ENCODE peak calls at places on chromosomes 13 and 19, in four cellular contexts. L, E, X and W are unnamed samples.

GRCh38 chr19:40590464-40591265 is 10.5 kb upstream of the LTBP4 start:
- DNase-seq in L (no peak), E (no peak), X (no peak), W (no peak)

GRCh38 chr19:29013988-29014387 is 199.0 kb downstream of the UQCRFS1 start:
- DNase-seq in L (no peak), E (no peak), X (no peak), W (no peak)

GRCh38 chr13:40438022-40438692 is 228.3 kb downstream of the FOXO1 start:
- DNase-seq in L (no peak), E (no peak), X (no peak), W (no peak)

GRCh38 chr13:27920677-27921420 is 1.0 kb downstream of the PDX1 start:
- DNase-seq in L (no peak), E (no peak), X (no peak), W (peak; percentile 39)

GRCh38 chr13:46675016-46675415 is 121.9 kb downstream of the ESD start:
- DNase-seq in L (no peak), E (peak; percentile 26), X (no peak), W (no peak)

GRCh38 chr19:460877-461609 is at the start of gene SHC2:
- DNase-seq in L (no peak), E (peak; percentile 71), X (no peak), W (peak; percentile 91)

GRCh38 chr13:34627905-34628682 is 314.0 kb upstream of the NBEA start:
- DNase-seq in L (no peak), E (no peak), X (no peak), W (no peak)

GRCh38 chr19:572891-573825 is 762 bp downstream of the BSG start:
- DNase-seq in L (no peak), E (no peak), X (peak; percentile 62), W (peak; percentile 69)

GRCh38 chr13:98206946-98207345 is 29.9 kb upstream of the RNF113B start:
- DNase-seq in L (no peak), E (no peak), X (no peak), W (no peak)

DNA sequence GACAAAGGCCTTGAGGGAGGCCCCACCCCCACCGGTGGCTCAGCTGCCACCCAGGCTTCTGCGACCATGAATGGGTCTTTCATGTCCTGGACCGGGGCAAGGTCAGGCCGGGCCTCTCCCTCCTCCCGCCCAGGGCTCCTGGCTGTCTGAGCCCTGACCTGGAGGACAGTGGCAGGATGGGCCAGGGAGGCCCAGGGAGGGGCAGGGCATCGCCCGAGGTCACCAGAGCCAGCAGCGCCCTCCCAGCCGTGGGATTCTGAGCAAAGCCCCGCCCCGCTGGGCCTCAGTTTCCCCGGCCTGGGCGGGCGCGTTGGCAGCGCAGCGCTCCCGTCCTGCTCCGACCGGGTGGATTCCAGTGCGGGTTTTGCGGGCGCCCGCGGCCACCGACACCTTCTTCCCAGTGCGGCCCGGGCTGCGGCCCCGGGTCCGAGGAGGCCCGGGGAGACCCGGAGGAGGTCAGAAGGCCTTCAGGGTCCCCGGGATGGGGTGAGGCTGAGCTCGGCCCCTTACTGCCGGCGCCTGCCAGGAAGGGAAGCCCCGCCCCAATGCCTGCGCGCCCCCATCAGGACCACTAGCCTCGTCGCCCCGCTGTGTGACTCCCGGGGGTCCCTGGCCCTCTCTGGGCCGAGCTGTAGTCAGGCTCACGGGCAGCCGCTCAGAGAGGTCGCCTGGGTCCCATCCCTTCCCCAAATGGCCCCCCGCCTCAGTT is 24.6 kb upstream of the SEMA6B start:
- DNase-seq in L (no peak), E (peak; percentile 77), X (peak; percentile 63), W (peak; percentile 87)
- TF ChIP-seq FOXM1 in L (no peak), E (peak; percentile 31), X (no peak), W (no peak)

DNA sequence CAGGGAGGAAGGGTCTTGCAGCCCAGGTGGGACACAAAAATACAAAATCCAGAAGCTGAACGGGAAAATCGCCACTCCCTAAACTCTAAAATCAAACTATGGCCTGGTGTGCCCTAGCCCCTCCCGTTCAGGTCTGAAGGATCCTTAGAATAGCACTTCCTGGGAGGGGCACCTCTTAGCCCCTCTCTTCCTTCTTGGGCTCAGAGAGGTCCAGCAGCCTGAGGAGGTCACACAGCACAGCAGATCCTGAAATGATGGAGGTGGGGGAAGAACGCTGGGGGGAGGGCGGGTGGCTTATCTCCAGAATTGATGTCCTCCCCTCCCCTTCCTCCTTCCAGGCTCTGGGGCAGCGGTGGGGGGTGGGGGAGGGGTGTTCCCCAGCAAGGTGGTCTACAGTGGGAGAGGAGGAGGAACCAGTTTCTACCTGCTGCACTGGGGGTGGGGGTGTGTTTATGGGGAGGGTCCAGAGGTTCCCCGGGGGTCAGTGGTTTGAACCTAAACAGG is 1.9 kb downstream of the DIRAS1 start:
- DNase-seq in L (no peak), E (no peak), X (no peak), W (peak; percentile 32)
- TF ChIP-seq FOXM1 in L (no peak), E (no peak), X (no peak), W (no peak)

DNA sequence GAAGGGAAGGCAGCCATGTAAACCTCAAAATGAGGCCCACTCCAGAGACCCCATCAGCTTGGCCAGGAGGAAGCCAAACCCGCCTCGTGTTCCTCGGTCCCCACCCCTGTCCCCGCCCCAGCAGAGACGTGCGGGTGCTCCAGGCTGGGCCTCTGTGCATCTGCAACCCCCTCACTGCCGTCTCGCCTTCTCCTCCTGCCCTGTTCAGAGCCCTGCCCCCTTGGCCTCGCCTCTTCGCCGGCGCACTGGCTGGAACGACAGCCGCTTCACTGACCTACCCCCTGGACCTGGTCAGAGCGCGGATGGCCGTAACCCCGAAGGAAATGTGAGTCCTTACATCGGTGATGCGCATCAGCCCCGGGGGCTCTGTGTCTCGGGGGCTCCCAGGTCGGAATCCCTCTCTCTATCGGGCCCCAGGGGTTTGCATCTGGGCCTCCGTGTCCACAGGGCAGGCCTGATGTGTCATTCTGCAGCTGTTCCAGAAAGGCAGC is 32.2 kb downstream of the TMEM161A start:
- DNase-seq in L (no peak), E (peak; percentile 39), X (no peak), W (no peak)
- TF ChIP-seq FOXM1 in L (no peak), E (no peak), X (no peak), W (no peak)

GRCh38 chr13:101465877-101466276 is 13.4 kb downstream of the ITGBL1 start:
- DNase-seq in L (no peak), E (no peak), X (no peak), W (no peak)
- TF ChIP-seq FOXM1 in L (no peak), E (no peak), X (no peak), W (peak; percentile 65)

GRCh38 chr19:18007939-18008673 is at the start of gene ARRDC2:
- DNase-seq in L (no peak), E (peak; percentile 94), X (peak; percentile 83), W (peak; percentile 100)
- TF ChIP-seq FOXM1 in L (no peak), E (no peak), X (no peak), W (no peak)

GRCh38 chr13:29537736-29538624 is 57.5 kb downstream of the SLC7A1 start:
- DNase-seq in L (no peak), E (no peak), X (no peak), W (no peak)
- TF ChIP-seq FOXM1 in L (no peak), E (no peak), X (no peak), W (no peak)

GRCh38 chr19:48329167-48329891 is 4.0 kb downstream of the EMP3 start:
- DNase-seq in L (peak; percentile 42), E (no peak), X (peak; percentile 69), W (no peak)

GRCh38 chr19:48332351-48332661 is 7.0 kb downstream of the EMP3 start:
- DNase-seq in L (no peak), E (no peak), X (no peak), W (no peak)

GRCh38 chr19:48333467-48334384 is 8.4 kb downstream of the EMP3 start:
- DNase-seq in L (peak; percentile 82), E (peak; percentile 90), X (peak; percentile 97), W (peak; percentile 84)

GRCh38 chr19:48332662-48333466 is 7.5 kb downstream of the EMP3 start:
- DNase-seq in L (peak; percentile 100), E (peak; percentile 82), X (peak; percentile 98), W (peak; percentile 91)

GRCh38 chr19:48330012-48330681 is 4.8 kb downstream of the EMP3 start:
- DNase-seq in L (peak; percentile 65), E (peak; percentile 75), X (no peak), W (peak; percentile 91)
- TF ChIP-seq FOXM1 in L (no peak), E (no peak), X (no peak), W (no peak)

GRCh38 chr19:54199401-54199800 is 1.3 kb upstream of the RPS9 start:
- DNase-seq in L (no peak), E (no peak), X (no peak), W (no peak)

GRCh38 chr19:54192972-54193371 is 1.9 kb downstream of the TSEN34 start:
- DNase-seq in L (no peak), E (no peak), X (no peak), W (no peak)

GRCh38 chr19:54201172-54201701 is 579 bp downstream of the RPS9 start:
- DNase-seq in L (no peak), E (no peak), X (no peak), W (no peak)

GRCh38 chr19:54191671-54192453 is 754 bp downstream of the TSEN34 start:
- DNase-seq in L (no peak), E (no peak), X (no peak), W (no peak)

DNA sequence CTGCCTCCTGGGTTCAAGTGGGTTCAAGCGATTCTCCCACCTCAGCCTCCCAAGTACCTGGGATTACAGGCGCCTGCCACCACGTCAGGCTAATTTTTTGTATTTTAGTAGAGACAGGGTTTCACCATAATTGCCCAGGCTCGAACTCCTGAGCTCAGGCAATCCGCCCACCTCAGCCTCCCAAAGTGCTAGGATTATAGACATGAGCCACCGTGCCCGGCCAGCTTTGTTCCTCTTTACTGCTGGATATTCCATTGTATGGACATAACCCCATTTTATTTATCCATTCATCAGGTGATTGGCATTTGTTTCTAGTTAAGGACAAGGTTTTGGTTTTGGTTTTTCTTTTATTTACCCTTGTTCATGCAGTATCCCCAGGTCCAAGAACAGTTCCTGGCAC is 4.1 kb upstream of the RPS9 start:
- DNase-seq in L (no peak), E (no peak), X (no peak), W (no peak)
- TF ChIP-seq FOXM1 in L (no peak), E (no peak), X (no peak), W (no peak)

GRCh38 chr19:46134527-46134926 is 10.0 kb upstream of the IGFL3 start:
- DNase-seq in L (no peak), E (no peak), X (no peak), W (no peak)
- TF ChIP-seq FOXM1 in L (no peak), E (no peak), X (no peak), W (no peak)

DNA sequence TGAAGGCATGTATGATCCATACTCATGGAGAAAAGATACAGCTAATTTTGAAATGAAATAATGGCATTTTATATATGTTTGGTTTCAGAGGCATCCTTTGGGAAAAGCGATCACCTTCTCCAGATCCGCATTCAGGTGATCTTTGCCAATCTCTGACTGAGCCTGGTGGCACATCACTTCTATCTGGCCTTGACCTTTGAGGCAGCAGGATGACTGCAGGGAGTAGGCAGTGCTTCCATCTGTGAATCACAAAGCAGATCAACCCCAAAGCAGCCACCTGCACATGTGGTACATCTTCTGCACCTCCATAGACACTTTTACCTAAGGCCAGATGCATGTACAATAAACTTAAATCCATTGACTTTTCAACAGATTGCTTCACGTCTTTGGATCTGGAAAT is 53.4 kb downstream of the SPATA13 start:
- DNase-seq in L (no peak), E (no peak), X (no peak), W (no peak)
- TF ChIP-seq FOXM1 in L (no peak), E (no peak), X (no peak), W (no peak)